ENCODE peak calls at places on chromosomes 5 and 9, in six cellular contexts. R is astrocyte, C is IMR-90, L is prostate gland, G is transverse colon, D is adrenal gland. Z is an unnamed sample.

GRCh38 chr5:42599106-42599505 is 157.5 kb upstream of the CCDC152 start:
- DNase-seq in R (no peak), C (no peak), L (no peak), G (no peak), D (peak; percentile 37), Z (no peak)

GRCh38 chr9:109815366-109815947 is 35.5 kb downstream of the PALM2AKAP2 start:
- DNase-seq in R (peak; percentile 71), C (peak; percentile 67), L (no peak), G (no peak), D (no peak), Z (no peak)

GRCh38 chr9:131060902-131061630 is 35.3 kb upstream of the AIF1L start:
- DNase-seq in R (no peak), C (no peak), L (no peak), G (no peak), D (no peak), Z (no peak)

GRCh38 chr9:89122944-89123343 is 55.7 kb downstream of the SHC3 start:
- DNase-seq in R (no peak), C (peak; percentile 68), L (no peak), G (no peak), D (no peak), Z (peak; percentile 52)

GRCh38 chr9:132069046-132069898 is 10.4 kb downstream of the MED27 start:
- DNase-seq in R (peak; percentile 89), C (peak; percentile 72), L (no peak), G (no peak), D (no peak), Z (peak; percentile 35)

GRCh38 chr9:115952667-115953316 is 200.8 kb upstream of the PAPPA start:
- DNase-seq in R (peak; percentile 81), C (peak; percentile 88), L (no peak), G (no peak), D (no peak), Z (peak; percentile 75)

GRCh38 chr9:98801969-98802371 is 5.5 kb upstream of the GALNT12 start:
- DNase-seq in R (no peak), C (no peak), L (no peak), G (no peak), D (no peak), Z (no peak)

GRCh38 chr5:178187014-178187413 is at the start of gene GMCL2:
- DNase-seq in R (no peak), C (no peak), L (no peak), G (no peak), D (no peak), Z (no peak)

GRCh38 chr5:135221696-135222095 is 177.3 kb downstream of the MACROH2A1 start:
- DNase-seq in R (no peak), C (no peak), L (no peak), G (no peak), D (no peak), Z (no peak)

GRCh38 chr5:66967102-66967501 is 229.5 kb downstream of the CD180 start:
- DNase-seq in R (peak; percentile 82), C (peak; percentile 86), L (no peak), G (no peak), D (no peak), Z (no peak)

GRCh38 chr5:83151821-83152220 is 74.5 kb downstream of the XRCC4 start:
- DNase-seq in R (no peak), C (peak; percentile 5), L (no peak), G (no peak), D (no peak), Z (no peak)

GRCh38 chr5:3325206-3325605 is 270.4 kb upstream of the IRX1 start:
- DNase-seq in R (peak; percentile 30), C (no peak), L (peak; percentile 84), G (no peak), D (no peak), Z (no peak)

GRCh38 chr9:341634-342421 is 127.2 kb downstream of the DOCK8 start:
- DNase-seq in R (no peak), C (no peak), L (no peak), G (no peak), D (no peak), Z (no peak)

GRCh38 chr9:130879863-130880411 is 16.7 kb downstream of the QRFP start:
- DNase-seq in R (no peak), C (no peak), L (no peak), G (no peak), D (no peak), Z (no peak)

GRCh38 chr9:88418715-88419540 is 30.7 kb downstream of the SPIN1 start:
- DNase-seq in R (peak; percentile 56), C (no peak), L (no peak), G (no peak), D (peak; percentile 9), Z (no peak)

GRCh38 chr9:131537946-131538345 is 6.9 kb upstream of the UCK1 start:
- DNase-seq in R (no peak), C (no peak), L (no peak), G (no peak), D (no peak), Z (no peak)

GRCh38 chr9:20358201-20358600 is 264.1 kb downstream of the MLLT3 start:
- DNase-seq in R (peak; percentile 34), C (peak; percentile 51), L (peak; percentile 13), G (no peak), D (peak; percentile 8), Z (no peak)

GRCh38 chr9:91751922-91752321 is 198.1 kb downstream of the ROR2 start:
- DNase-seq in R (peak; percentile 84), C (peak; percentile 81), L (no peak), G (no peak), D (no peak), Z (peak; percentile 44)

GRCh38 chr9:72540348-72540873 is 19.0 kb downstream of the TMC1 start:
- DNase-seq in R (peak; percentile 83), C (peak; percentile 49), L (peak; percentile 81), G (no peak), D (peak; percentile 71), Z (peak; percentile 66)

GRCh38 chr9:20356392-20357206 is 265.7 kb downstream of the MLLT3 start:
- DNase-seq in R (peak; percentile 66), C (peak; percentile 86), L (peak; percentile 78), G (peak; percentile 74), D (peak; percentile 87), Z (peak; percentile 41)

GRCh38 chr5:8840237-8840636 is 705.6 kb downstream of the SEMA5A start:
- DNase-seq in R (no peak), C (no peak), L (no peak), G (no peak), D (no peak), Z (no peak)

GRCh38 chr5:90606539-90606938 is 47.9 kb downstream of the ADGRV1 start:
- DNase-seq in R (no peak), C (no peak), L (no peak), G (no peak), D (no peak), Z (no peak)

GRCh38 chr5:74810915-74811314 is 43.9 kb downstream of the NSA2 start:
- DNase-seq in R (no peak), C (no peak), L (no peak), G (no peak), D (no peak), Z (no peak)

GRCh38 chr9:134913713-134914500 is 3.8 kb downstream of the FCN1 start:
- DNase-seq in R (no peak), C (no peak), L (no peak), G (no peak), D (no peak), Z (no peak)

DNA sequence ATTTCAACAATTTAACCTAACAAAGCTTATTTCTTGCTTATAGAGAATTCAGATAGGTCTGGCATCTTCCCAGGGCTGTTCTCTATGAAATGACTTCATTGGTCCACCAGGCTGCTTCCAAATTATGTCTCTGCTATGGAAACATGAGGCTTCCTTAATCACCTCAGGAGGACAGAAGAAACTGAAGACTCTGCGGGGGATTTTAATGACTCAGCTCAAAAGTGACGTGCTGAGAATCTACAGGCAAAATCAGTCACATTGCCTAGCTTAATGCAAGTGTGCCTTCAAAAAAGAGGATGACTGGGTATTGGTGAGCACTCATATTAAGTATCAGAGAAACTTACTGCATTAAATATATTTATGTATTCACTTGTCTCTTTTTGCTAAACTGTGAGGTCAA is 315.5 kb upstream of the RGMB start:
- DNase-seq in R (peak; percentile 78), C (peak; percentile 95), L (no peak), G (no peak), D (no peak), Z (no peak)
- TF ChIP-seq CTCF in R (no peak), C (no peak), L (no peak), G (no peak), D (no peak), Z (no peak)

DNA sequence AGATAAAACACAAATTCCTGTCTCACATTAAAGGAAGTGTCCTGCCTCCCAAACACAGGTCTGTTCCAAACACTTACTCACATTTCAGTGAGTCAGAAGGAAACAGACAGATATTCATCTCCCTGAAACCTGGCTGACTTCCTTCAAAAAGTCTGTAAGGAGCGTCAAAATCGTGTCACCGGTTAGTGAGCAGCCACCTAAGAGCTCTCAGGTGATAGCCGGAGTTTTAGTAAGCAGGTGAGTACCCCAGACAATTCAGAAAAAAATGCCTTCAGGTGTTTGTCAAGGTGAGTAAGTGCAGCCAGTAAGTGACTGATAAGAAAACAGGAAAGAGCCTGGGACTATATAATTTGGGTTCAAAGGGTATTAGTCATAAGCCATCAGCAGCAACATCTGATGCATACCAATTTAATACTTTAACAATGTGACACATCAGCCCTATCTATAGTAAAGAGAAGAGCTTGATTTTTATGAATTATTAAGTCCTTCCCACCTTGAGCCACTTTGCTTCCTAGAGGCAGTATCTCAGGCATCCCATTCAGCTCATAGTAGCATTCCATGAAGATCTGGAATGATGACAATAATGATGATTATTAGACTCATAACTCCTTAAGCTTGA is 1.3 kb upstream of the ITGA2 start:
- DNase-seq in R (peak; percentile 86), C (peak; percentile 68), L (peak; percentile 40), G (no peak), D (no peak), Z (no peak)
- H3K4me3 ChIP-seq in R (no peak overlapping the region), C (no peak overlapping the region), L (no peak overlapping the region), G (no peak overlapping the region), D (no peak overlapping the region), Z (no peak overlapping the region)

GRCh38 chr9:137800196-137801022 is 77.2 kb upstream of the CACNA1B start:
- DNase-seq in R (no peak), C (no peak), L (no peak), G (no peak), D (no peak), Z (no peak)
- H3K36me3 ChIP-seq in R (peaks cover 12% of the 10 kb centered on the region), C (peaks cover 70% of the 10 kb centered on the region), L (no peaks in the 10 kb centered on the region), G (peaks cover 24% of the 10 kb centered on the region), D (no peaks in the 10 kb centered on the region), Z (peaks cover 29% of the 10 kb centered on the region)

GRCh38 chr5:77844408-77845272 is 68.5 kb upstream of the TBCA start:
- DNase-seq in R (no peak), C (no peak), L (no peak), G (no peak), D (no peak), Z (no peak)
- TF ChIP-seq CTCF in R (no peak), C (no peak), L (no peak), G (no peak), D (no peak), Z (peak; percentile 39)

DNA sequence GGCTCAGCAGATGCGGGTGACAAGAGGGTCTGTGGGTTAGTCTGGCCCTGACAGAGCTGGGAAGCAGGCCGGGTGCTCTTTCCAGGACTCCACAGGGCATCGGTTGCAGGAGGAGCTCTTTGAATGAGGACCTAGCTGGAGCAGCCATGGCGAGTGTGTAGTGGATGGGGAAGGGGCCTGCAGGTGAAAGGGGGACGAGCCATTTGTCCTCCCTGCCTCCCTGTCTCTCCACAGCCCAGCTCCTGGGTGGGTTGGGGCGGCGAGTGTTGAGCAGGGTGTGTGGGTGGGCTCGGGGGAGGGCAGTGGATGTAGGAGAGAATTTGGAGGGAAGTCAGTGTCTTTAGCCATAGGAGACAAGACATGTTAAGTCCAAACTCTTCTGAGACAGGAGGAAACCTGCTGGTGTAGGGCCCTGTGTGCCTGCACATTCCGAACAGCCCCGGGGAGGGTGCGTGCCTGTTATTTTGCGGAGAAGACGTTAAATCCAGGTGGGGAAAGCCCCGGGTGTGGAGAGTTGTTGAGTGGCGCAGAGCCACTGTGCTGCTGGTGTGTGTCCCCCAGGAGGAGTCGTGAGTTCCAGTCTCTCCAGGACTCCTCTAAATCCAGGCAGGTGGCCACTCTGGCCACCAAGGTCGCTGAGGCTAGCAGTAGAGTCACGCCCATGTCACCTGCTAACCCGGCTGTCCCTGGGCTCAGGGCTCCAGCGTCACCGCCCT is 73.6 kb downstream of the PSMB7 start:
- DNase-seq in R (no peak), C (no peak), L (no peak), G (no peak), D (no peak), Z (no peak)
- H3K4me3 ChIP-seq in R (no peak overlapping the region), C (no peak overlapping the region), L (no peak overlapping the region), G (no peak overlapping the region), D (no peak overlapping the region), Z (no peak overlapping the region)

Z was measured in BJ.